ENCODE peak calls at places on chromosome 13, in seven cellular contexts. G, S, A, Q, V, K and D are unnamed samples.
A peak's percentile ranks its signal among the peaks of the same experiment; 100 is the strongest.

GRCh38 chr13:35994131-35994966 is 136.8 kb downstream of the DCLK1 start:
- DNase-seq in Q (no peak), K (peak; percentile 91), G (peak; percentile 86), V (peak; percentile 68), S (peak; percentile 100), A (no peak), D (peak; percentile 84)

GRCh38 chr13:32314968-32315254 is 252 bp downstream of the ZAR1L start:
- DNase-seq in A (peak; percentile 40), S (peak; percentile 58), K (peak; percentile 68), G (no peak), Q (no peak), V (no peak), D (no peak)

GRCh38 chr13:30466358-30466714 is 600 bp upstream of the HMGB1 start:
- DNase-seq in S (no peak), K (peak; percentile 42), V (no peak), A (no peak), Q (no peak), G (no peak), D (no peak)

GRCh38 chr13:46964789-46965527 is 68.1 kb upstream of the HTR2A start:
- DNase-seq in S (peak; percentile 66), K (peak; percentile 69), V (peak; percentile 32), G (no peak), Q (no peak), A (no peak), D (no peak)

GRCh38 chr13:44967656-44968451 is 21.4 kb downstream of the NUFIP1 start:
- DNase-seq in Q (no peak), G (no peak), A (no peak), K (peak; percentile 57), V (no peak), S (peak; percentile 50), D (no peak)

GRCh38 chr13:44920013-44920412 is 69.3 kb downstream of the NUFIP1 start:
- DNase-seq in V (no peak), K (no peak), S (no peak), G (no peak), A (no peak), Q (no peak), D (no peak)

GRCh38 chr13:114226088-114226487 is 8.6 kb upstream of the CDC16 start:
- DNase-seq in K (no peak), V (no peak), Q (no peak), A (no peak), S (no peak), G (no peak), D (no peak)

GRCh38 chr13:52651880-52652169 is 811 bp upstream of the SUGT1 start:
- DNase-seq in V (no peak), S (no peak), K (no peak), G (no peak), A (no peak), Q (no peak), D (no peak)

GRCh38 chr13:97141564-97142005 is 80.5 kb upstream of the MBNL2 start:
- DNase-seq in S (peak; percentile 73), A (peak; percentile 96), Q (no peak), V (no peak), K (peak; percentile 89), G (no peak), D (peak; percentile 45)

GRCh38 chr13:23667750-23668149 is 97.5 kb downstream of the TNFRSF19 start:
- DNase-seq in Q (no peak), S (no peak), A (no peak), G (no peak), V (no peak), K (no peak), D (no peak)

GRCh38 chr13:26456578-26457119 is 100.8 kb upstream of the WASF3 start:
- DNase-seq in S (no peak), V (no peak), G (no peak), K (no peak), A (no peak), Q (no peak), D (no peak)

DNA sequence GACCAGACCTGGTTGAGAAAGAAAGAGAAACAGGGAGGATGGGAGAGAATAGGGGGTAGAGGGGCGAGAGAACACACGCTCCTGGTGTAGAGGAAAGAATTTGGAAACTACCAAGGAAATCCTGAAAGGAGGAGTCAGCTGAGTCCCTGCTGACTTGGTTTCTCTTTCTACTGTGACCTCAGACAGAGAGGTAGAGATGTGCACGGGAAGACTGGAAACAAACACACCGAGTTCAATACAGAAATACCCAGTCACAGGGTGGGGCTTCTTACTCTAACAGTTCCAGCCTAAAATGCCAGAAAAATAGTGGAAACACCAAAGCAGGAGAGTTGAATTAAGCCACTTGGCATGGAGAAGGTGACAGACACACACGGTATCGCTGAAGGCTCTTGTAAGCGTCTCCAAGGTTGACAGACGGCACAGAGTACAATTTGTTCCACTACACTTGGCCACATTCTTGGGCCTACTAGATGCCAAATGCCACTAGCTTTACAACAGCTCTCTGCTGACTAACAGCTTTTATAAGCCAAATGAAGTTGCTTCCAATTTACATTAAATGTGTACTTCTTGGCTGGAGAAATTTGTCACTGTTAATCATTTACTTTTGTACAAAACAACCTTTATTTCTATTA is 28.0 kb downstream of the LATS2 start:
- DNase-seq in S (peak; percentile 58), K (peak; percentile 73), A (no peak), Q (no peak), V (peak; percentile 21), G (peak; percentile 77), D (no peak)
- H3K4me3 ChIP-seq in S (peak overlapping the region; percentile 10), K (no peak overlapping the region), A (no peak overlapping the region), Q (no peak overlapping the region), V (no peak overlapping the region), G (peak overlapping the region; percentile 39), D (no peak overlapping the region)

GRCh38 chr13:76713280-76713679 is 172.9 kb downstream of the KCTD12 start:
- DNase-seq in V (no peak), K (no peak), Q (no peak), A (no peak), G (no peak), S (no peak), D (no peak)
- TF ChIP-seq CTCF in V (no peak), K (no peak), Q (no peak), A (no peak), G (no peak), S (no peak), D (no peak)

GRCh38 chr13:40985596-40986327 is 33.4 kb downstream of the ELF1 start:
- DNase-seq in K (peak; percentile 8), A (no peak), G (no peak), Q (no peak), S (no peak), V (no peak), D (no peak)
- H3K4me3 ChIP-seq in K (no peak overlapping the region), A (no peak overlapping the region), G (no peak overlapping the region), Q (no peak overlapping the region), S (no peak overlapping the region), V (no peak overlapping the region), D (no peak overlapping the region)

DNA sequence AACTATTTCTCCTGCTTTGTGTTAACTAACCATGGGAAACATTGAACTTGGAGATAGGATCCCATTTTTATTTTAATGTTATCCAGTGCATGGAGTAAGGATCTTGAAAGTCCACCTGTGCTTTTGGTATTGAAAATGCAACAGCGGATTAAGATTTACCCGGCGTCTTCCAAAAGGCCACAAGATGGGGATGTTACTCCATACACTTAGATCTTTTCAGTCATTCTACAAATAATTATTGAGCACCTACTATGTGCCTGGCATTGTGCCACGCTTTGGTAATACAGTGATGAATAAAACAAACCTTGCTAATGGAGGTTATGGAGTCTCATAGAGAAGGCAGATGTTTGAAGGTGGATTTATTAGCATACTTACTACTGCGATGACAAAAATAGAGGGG is 56.9 kb downstream of the RFC3 start:
- DNase-seq in G (no peak), S (no peak), K (peak; percentile 2), Q (no peak), V (no peak), A (no peak), D (no peak)
- TF ChIP-seq CTCF in G (no peak), S (peak; percentile 10), K (no peak), Q (no peak), V (peak; percentile 24), A (peak; percentile 43), D (no peak)